ENCODE peak calls at places on chromosomes 7 and 10, in six cellular contexts. P, C, H, Q, U and R are unnamed samples.

GRCh38 chr10:11009471-11010308 is 8.0 kb upstream of the CELF2 start:
- DNase-seq in P (no peak), H (no peak), Q (peak; percentile 68), C (no peak), U (peak; percentile 77), R (no peak)

GRCh38 chr7:2929321-2930201 is 85.5 kb upstream of the GNA12 start:
- DNase-seq in Q (no peak), U (no peak), H (no peak), P (peak; percentile 26), C (no peak), R (peak; percentile 52)

GRCh38 chr7:77538186-77538907 is 1.3 kb downstream of the PTPN12 start:
- DNase-seq in C (no peak), Q (peak; percentile 98), H (peak; percentile 91), P (peak; percentile 90), U (peak; percentile 88), R (peak; percentile 94)

GRCh38 chr10:59240581-59241183 is 64.2 kb downstream of the PHYHIPL start:
- DNase-seq in Q (peak; percentile 68), H (peak; percentile 55), U (peak; percentile 31), P (no peak), C (no peak), R (no peak)

GRCh38 chr10:114312585-114312984 is 73.5 kb downstream of the VWA2 start:
- DNase-seq in P (no peak), C (no peak), Q (no peak), H (no peak), U (no peak), R (no peak)

GRCh38 chr7:26292768-26293560 is 1.3 kb downstream of the SNX10 start:
- DNase-seq in Q (no peak), U (no peak), P (no peak), H (no peak), C (peak; percentile 38), R (peak; percentile 73)

GRCh38 chr7:83148776-83149175 is 13.9 kb downstream of the PCLO start:
- DNase-seq in P (no peak), C (no peak), U (no peak), Q (peak; percentile 75), H (no peak), R (no peak)

GRCh38 chr7:158685727-158686126 is 18.9 kb downstream of the NCAPG2 start:
- DNase-seq in H (no peak), Q (peak; percentile 90), U (no peak), P (no peak), C (no peak), R (no peak)

GRCh38 chr10:122648599-122649428 is 50.8 kb downstream of the C10orf120 start:
- DNase-seq in P (no peak), H (peak; percentile 67), C (peak; percentile 54), Q (peak; percentile 42), U (peak; percentile 10), R (no peak)

GRCh38 chr10:26621889-26622681 is 75.4 kb upstream of the PDSS1 start:
- DNase-seq in C (peak; percentile 44), H (peak; percentile 63), P (peak; percentile 59), U (no peak), Q (peak; percentile 8), R (no peak)

GRCh38 chr7:135825406-135825805 is 76.8 kb upstream of the FAM180A start:
- DNase-seq in Q (no peak), H (no peak), U (no peak), P (no peak), C (no peak), R (no peak)

GRCh38 chr7:86867163-86867762 is 192.2 kb downstream of the ELAPOR2 start:
- DNase-seq in C (no peak), H (no peak), Q (no peak), U (no peak), P (no peak), R (no peak)

GRCh38 chr10:103580422-103580821 is 86.9 kb downstream of the NEURL1 start:
- DNase-seq in C (no peak), U (no peak), Q (no peak), H (no peak), P (no peak), R (no peak)

GRCh38 chr10:124565565-124566221 is 104.1 kb downstream of the LHPP start:
- DNase-seq in Q (peak; percentile 48), C (peak; percentile 31), H (no peak), P (no peak), U (no peak), R (peak; percentile 87)

GRCh38 chr7:30084195-30084594 is 50.6 kb upstream of the MTURN start:
- DNase-seq in P (no peak), Q (no peak), C (no peak), U (no peak), H (no peak), R (no peak)

GRCh38 chr7:104956753-104957450 is 57.1 kb upstream of the KMT2E start:
- DNase-seq in Q (peak; percentile 89), C (peak; percentile 59), U (peak; percentile 97), P (no peak), H (no peak), R (no peak)

GRCh38 chr7:68425377-68425776 is 1172.9 kb upstream of the AUTS2 start:
- DNase-seq in Q (no peak), C (no peak), U (no peak), P (no peak), H (no peak), R (no peak)

GRCh38 chr10:29517352-29517923 is 117.3 kb downstream of the SVIL start:
- DNase-seq in P (no peak), C (peak; percentile 31), Q (peak; percentile 70), U (no peak), H (peak; percentile 52), R (no peak)

GRCh38 chr10:130491011-130491697 is 355.0 kb downstream of the GLRX3 start:
- DNase-seq in U (no peak), P (no peak), Q (no peak), C (no peak), H (no peak), R (no peak)

GRCh38 chr10:34116780-34117179 is 698.3 kb downstream of the PARD3 start:
- DNase-seq in P (no peak), C (no peak), U (no peak), Q (no peak), H (peak; percentile 19), R (no peak)

GRCh38 chr7:24216576-24217116 is 67.3 kb upstream of the NPY start:
- DNase-seq in P (no peak), Q (peak; percentile 1), C (no peak), H (peak; percentile 42), U (no peak), R (no peak)

GRCh38 chr7:90432752-90433151 is 29.5 kb downstream of the CLDN12 start:
- DNase-seq in U (no peak), Q (no peak), H (no peak), P (no peak), C (no peak), R (no peak)

GRCh38 chr7:80722596-80723141 is 84.2 kb downstream of the CD36 start:
- DNase-seq in P (peak; percentile 78), Q (peak; percentile 99), C (no peak), U (peak; percentile 99), H (peak; percentile 82), R (no peak)

GRCh38 chr7:117020605-117021002 is 67.3 kb downstream of the ST7 start:
- DNase-seq in H (no peak), U (no peak), Q (no peak), C (no peak), P (no peak), R (no peak)

GRCh38 chr7:130668258-130669050 is at the start of gene COPG2:
- DNase-seq in P (peak; percentile 88), Q (peak; percentile 95), C (peak; percentile 87), U (peak; percentile 68), H (peak; percentile 95), R (peak; percentile 93)

GRCh38 chr10:19904202-19904661 is 88.0 kb downstream of the PLXDC2 start:
- DNase-seq in U (peak; percentile 41), H (no peak), C (no peak), Q (no peak), P (peak; percentile 50), R (no peak)

GRCh38 chr10:109933984-109934565 is 10.8 kb upstream of the XPNPEP1 start:
- DNase-seq in C (no peak), Q (peak; percentile 76), P (no peak), H (no peak), U (no peak), R (no peak)

GRCh38 chr10:93402192-93402591 is 79.9 kb downstream of the MYOF start:
- DNase-seq in C (no peak), Q (no peak), U (no peak), P (no peak), H (no peak), R (no peak)

GRCh38 chr7:46291601-46292150 is 370.6 kb upstream of the IGFBP3 start:
- DNase-seq in P (no peak), Q (peak; percentile 83), U (peak; percentile 88), H (peak; percentile 29), C (no peak), R (no peak)

GRCh38 chr10:69640196-69640980 is 10.3 kb downstream of the FAM241B start:
- DNase-seq in C (no peak), Q (peak; percentile 21), H (no peak), U (no peak), P (no peak), R (no peak)

GRCh38 chr7:48300301-48300700 is 129.0 kb downstream of the ABCA13 start:
- DNase-seq in H (no peak), P (no peak), C (no peak), U (no peak), Q (no peak), R (no peak)

GRCh38 chr10:69061305-69062161 is 26.4 kb upstream of the SRGN start:
- DNase-seq in H (peak; percentile 64), U (peak; percentile 98), C (peak; percentile 43), Q (peak; percentile 88), P (peak; percentile 74), R (peak; percentile 87)